ENCODE peak calls at places on chromosomes 1 and 21, in ten cellular contexts. P is OCI-LY7, W is heart left ventricle, B is right atrium auricular region, A is fibroblast of lung, M is spleen, V is tibial artery, T is left lung, H is AG10803, L is AG04450. Y is an unnamed sample.

GRCh38 chr1:19661721-19662228 is 2.9 kb upstream of the HTR6 start:
- DNase-seq in P (peak), W (no peak), B (no peak), A (peak), M (no peak), V (no peak), T (no peak), H (peak), L (no peak), Y (peak)

GRCh38 chr1:28301368-28302174 is 27.3 kb upstream of the MED18 start:
- DNase-seq in P (no peak), W (no peak), B (no peak), A (peak), M (no peak), V (no peak), T (no peak), H (no peak), L (no peak), Y (peak)

GRCh38 chr1:192161974-192162373 is 3.7 kb downstream of the RGS18 start:
- DNase-seq in P (no peak), W (no peak), B (no peak), A (no peak), M (no peak), V (no peak), T (no peak), H (no peak), L (no peak), Y (no peak)

GRCh38 chr1:217133958-217134856 is 411.0 kb upstream of the ESRRG start:
- DNase-seq in P (no peak), W (no peak), B (no peak), A (peak), M (peak), V (no peak), T (peak), H (no peak), L (no peak), Y (peak)

GRCh38 chr21:16476056-16476850 is 746.5 kb downstream of the USP25 start:
- DNase-seq in P (no peak), W (no peak), B (no peak), A (peak), M (no peak), V (no peak), T (no peak), H (no peak), L (no peak), Y (peak)

GRCh38 chr21:43331962-43332458 is 94.9 kb downstream of the SIK1 start:
- DNase-seq in P (no peak), W (peak), B (peak), A (peak), M (no peak), V (peak), T (peak), H (peak), L (peak), Y (peak)

GRCh38 chr1:164617607-164618564 is 58.9 kb downstream of the PBX1 start:
- DNase-seq in P (peak), W (no peak), B (no peak), A (no peak), M (no peak), V (no peak), T (no peak), H (no peak), L (no peak), Y (no peak)

GRCh38 chr1:33055210-33055991 is 18.7 kb upstream of the AK2 start:
- DNase-seq in P (peak), W (peak), B (peak), A (peak), M (peak), V (peak), T (no peak), H (peak), L (peak), Y (peak)

GRCh38 chr1:36359911-36360310 is 25.8 kb downstream of the STK40 start:
- DNase-seq in P (no peak), W (no peak), B (no peak), A (peak), M (no peak), V (no peak), T (no peak), H (no peak), L (no peak), Y (no peak)

GRCh38 chr1:36008546-36009197 is 75.2 kb upstream of the TEKT2 start:
- DNase-seq in P (no peak), W (no peak), B (no peak), A (peak), M (no peak), V (no peak), T (no peak), H (peak), L (peak), Y (peak)

GRCh38 chr1:59972216-59972924 is 45.8 kb upstream of the CYP2J2 start:
- DNase-seq in P (no peak), W (no peak), B (no peak), A (peak), M (no peak), V (no peak), T (peak), H (peak), L (no peak), Y (no peak)

GRCh38 chr1:25922633-25923567 is 16.7 kb upstream of the STMN1 start:
- DNase-seq in P (no peak), W (peak), B (peak), A (peak), M (peak), V (peak), T (peak), H (peak), L (no peak), Y (peak)

GRCh38 chr1:174912243-174912642 is 87.5 kb upstream of the CACYBP start:
- DNase-seq in P (no peak), W (no peak), B (no peak), A (no peak), M (no peak), V (no peak), T (no peak), H (no peak), L (no peak), Y (no peak)

GRCh38 chr21:44092201-44092600 is 15.0 kb upstream of the PWP2 start:
- DNase-seq in P (no peak), W (no peak), B (peak), A (no peak), M (no peak), V (no peak), T (no peak), H (no peak), L (no peak), Y (no peak)

GRCh38 chr1:219174672-219175564 is 1.2 kb downstream of the LYPLAL1 start:
- DNase-seq in P (peak), W (peak), B (no peak), A (peak), M (no peak), V (peak), T (no peak), H (peak), L (peak), Y (peak)

GRCh38 chr1:61519631-61520030 is 205.3 kb downstream of the TM2D1 start:
- DNase-seq in P (no peak), W (no peak), B (no peak), A (no peak), M (no peak), V (no peak), T (no peak), H (no peak), L (no peak), Y (no peak)

GRCh38 chr1:181135462-181135781 is 46.9 kb downstream of the IER5 start:
- DNase-seq in P (peak), W (no peak), B (no peak), A (peak), M (no peak), V (no peak), T (no peak), H (peak), L (no peak), Y (peak)

GRCh38 chr1:2443285-2444137 is 31.1 kb upstream of the PEX10 start:
- DNase-seq in P (no peak), W (no peak), B (no peak), A (no peak), M (no peak), V (no peak), T (no peak), H (no peak), L (no peak), Y (no peak)

GRCh38 chr1:207897188-207897587 is 13.7 kb downstream of the CD34 start:
- DNase-seq in P (no peak), W (no peak), B (no peak), A (no peak), M (no peak), V (no peak), T (no peak), H (no peak), L (no peak), Y (peak)

GRCh38 chr21:45227735-45228134 is 60.0 kb downstream of the POFUT2 start:
- DNase-seq in P (no peak), W (no peak), B (no peak), A (no peak), M (no peak), V (no peak), T (no peak), H (no peak), L (no peak), Y (no peak)
- TF ChIP-seq CTCF in P (no peak), W (no peak), B (no peak), A (no peak), M (no peak), V (no peak), T (no peak), H (no peak), L (no peak), Y (peak)

GRCh38 chr1:6184083-6184783 is 4.1 kb upstream of the CHD5 start:
- DNase-seq in P (no peak), W (no peak), B (no peak), A (no peak), M (no peak), V (no peak), T (no peak), H (no peak), L (no peak), Y (no peak)

GRCh38 chr1:6181347-6181770 is 1.2 kb upstream of the CHD5 start:
- DNase-seq in P (no peak), W (no peak), B (no peak), A (no peak), M (no peak), V (no peak), T (no peak), H (no peak), L (no peak), Y (no peak)

GRCh38 chr1:6185151-6185550 is 5.0 kb upstream of the CHD5 start:
- DNase-seq in P (no peak), W (no peak), B (no peak), A (peak), M (no peak), V (no peak), T (no peak), H (peak), L (peak), Y (peak)

GRCh38 chr1:6185635-6186382 is 5.7 kb upstream of the CHD5 start:
- DNase-seq in P (peak), W (no peak), B (no peak), A (peak), M (no peak), V (no peak), T (no peak), H (peak), L (no peak), Y (peak)

GRCh38 chr1:6183520-6183989 is 3.4 kb upstream of the CHD5 start:
- DNase-seq in P (peak), W (no peak), B (no peak), A (no peak), M (no peak), V (no peak), T (no peak), H (no peak), L (no peak), Y (no peak)
- TF ChIP-seq CTCF in P (peak), W (no peak), B (no peak), A (no peak), M (no peak), V (no peak), T (no peak), H (no peak), L (no peak), Y (no peak)

GRCh38 chr1:23372481-23372880 is 2.8 kb upstream of the ZNF436 start:
- DNase-seq in P (no peak), W (no peak), B (no peak), A (no peak), M (no peak), V (no peak), T (no peak), H (no peak), L (no peak), Y (no peak)

GRCh38 chr1:23370270-23370743 is 671 bp upstream of the ZNF436 start:
- DNase-seq in P (no peak), W (no peak), B (no peak), A (peak), M (no peak), V (no peak), T (no peak), H (peak), L (no peak), Y (no peak)

GRCh38 chr1:23369335-23370013 is at the start of gene ZNF436:
- DNase-seq in P (peak), W (peak), B (peak), A (peak), M (peak), V (peak), T (no peak), H (peak), L (peak), Y (peak)

GRCh38 chr1:23371987-23372386 is 2.4 kb upstream of the ZNF436 start:
- DNase-seq in P (no peak), W (no peak), B (no peak), A (no peak), M (no peak), V (no peak), T (no peak), H (no peak), L (no peak), Y (no peak)

GRCh38 chr1:23370744-23371710 is 1.4 kb upstream of the ZNF436 start:
- DNase-seq in P (no peak), W (peak), B (no peak), A (peak), M (no peak), V (no peak), T (no peak), H (no peak), L (no peak), Y (no peak)
- TF ChIP-seq CTCF in P (no peak), W (peak), B (no peak), A (no peak), M (no peak), V (no peak), T (no peak), H (no peak), L (peak), Y (no peak)

GRCh38 chr1:53982034-53982761 is 35.8 kb downstream of the LDLRAD1 start:
- DNase-seq in P (no peak), W (peak), B (no peak), A (peak), M (no peak), V (no peak), T (peak), H (peak), L (peak), Y (peak)

GRCh38 chr1:53975861-53976260 is 29.7 kb downstream of the LRRC42 start:
- DNase-seq in P (no peak), W (no peak), B (no peak), A (no peak), M (no peak), V (no peak), T (no peak), H (no peak), L (no peak), Y (no peak)

GRCh38 chr1:53982762-53983101 is 35.3 kb downstream of the LDLRAD1 start:
- DNase-seq in P (no peak), W (no peak), B (no peak), A (no peak), M (no peak), V (no peak), T (no peak), H (no peak), L (no peak), Y (no peak)

GRCh38 chr1:53981220-53981619 is 35.1 kb downstream of the LRRC42 start:
- DNase-seq in P (no peak), W (no peak), B (no peak), A (no peak), M (no peak), V (no peak), T (no peak), H (no peak), L (no peak), Y (peak)

DNA sequence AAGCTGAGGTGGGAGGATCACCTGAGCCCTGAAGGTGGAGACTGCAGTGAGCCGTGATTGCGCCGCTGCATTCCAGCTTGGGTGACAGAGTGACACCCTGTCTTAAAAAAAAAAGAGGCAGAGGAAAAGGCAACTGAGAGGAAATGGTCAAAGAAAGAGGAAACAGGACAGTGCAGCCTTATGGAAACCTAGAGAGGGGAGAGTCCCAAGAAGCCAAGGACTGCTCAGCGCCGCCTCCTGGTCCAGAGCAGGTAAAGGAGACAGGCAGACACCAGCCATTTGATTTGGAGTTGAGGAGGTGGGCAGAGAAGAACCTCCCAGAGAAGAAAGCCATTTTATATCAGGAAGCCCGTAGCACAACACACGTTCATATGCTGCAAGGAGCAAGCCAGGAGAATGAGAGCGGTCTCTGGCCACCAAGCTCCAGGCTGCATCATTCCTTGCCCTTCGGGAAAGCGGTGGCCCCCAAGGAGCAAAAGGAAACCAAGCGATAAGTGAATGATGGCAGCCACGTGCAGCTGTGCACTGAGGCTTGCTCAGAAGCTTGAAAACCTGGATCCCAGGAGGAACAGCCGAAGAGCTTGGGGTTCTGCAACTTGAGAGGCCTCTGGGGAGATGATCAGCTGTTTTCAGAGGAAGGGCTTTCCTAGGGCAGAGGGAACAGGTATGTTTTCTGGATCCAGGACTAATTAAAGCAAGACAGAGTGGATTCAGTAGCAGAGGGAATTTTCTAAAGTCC is 33.7 kb downstream of the LRRC42 start:
- DNase-seq in P (no peak), W (no peak), B (no peak), A (no peak), M (no peak), V (no peak), T (no peak), H (no peak), L (no peak), Y (no peak)
- TF ChIP-seq CTCF in P (peak), W (no peak), B (no peak), A (no peak), M (no peak), V (no peak), T (no peak), H (no peak), L (no peak), Y (no peak)

GRCh38 chr1:115184260-115184950 is 95.1 kb upstream of the TSPAN2 start:
- DNase-seq in P (no peak), W (no peak), B (no peak), A (peak), M (no peak), V (no peak), T (no peak), H (peak), L (no peak), Y (no peak)
- TF ChIP-seq CTCF in P (no peak), W (peak), B (no peak), A (peak), M (no peak), V (peak), T (no peak), H (peak), L (no peak), Y (no peak)

DNA sequence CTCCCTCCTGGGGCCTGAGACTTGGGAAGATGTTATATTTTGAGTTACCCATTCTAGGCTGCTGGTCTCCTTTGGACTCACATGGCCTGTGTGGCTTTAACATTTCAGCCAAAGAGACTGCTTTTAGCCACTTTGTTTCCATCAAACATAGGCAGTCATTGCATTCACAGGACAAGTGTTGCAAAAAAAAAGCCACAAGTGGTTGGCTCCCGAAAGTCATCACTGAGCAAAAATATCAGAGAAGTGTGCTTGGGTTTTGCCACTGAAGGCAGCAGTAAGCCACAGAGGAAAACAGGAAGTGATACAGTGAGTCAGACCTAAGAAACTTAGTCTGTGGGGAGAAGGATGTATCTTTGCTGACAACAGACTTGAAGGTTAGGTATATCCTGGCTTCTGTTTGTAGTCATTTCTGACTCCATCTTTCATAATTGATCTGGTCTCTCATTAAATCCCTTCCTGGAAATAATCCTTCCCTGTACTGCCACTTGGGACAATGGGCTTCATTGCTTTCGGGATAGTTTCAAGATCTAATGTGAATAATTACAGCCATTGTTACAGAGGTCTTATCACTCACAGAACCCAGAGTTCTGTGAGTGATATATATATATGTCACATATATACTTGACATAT is 80.9 kb downstream of the COLGALT2 start:
- DNase-seq in P (peak), W (no peak), B (no peak), A (peak), M (no peak), V (peak), T (no peak), H (peak), L (peak), Y (peak)
- TF ChIP-seq CTCF in P (peak), W (peak), B (no peak), A (peak), M (no peak), V (no peak), T (no peak), H (peak), L (peak), Y (peak)

DNA sequence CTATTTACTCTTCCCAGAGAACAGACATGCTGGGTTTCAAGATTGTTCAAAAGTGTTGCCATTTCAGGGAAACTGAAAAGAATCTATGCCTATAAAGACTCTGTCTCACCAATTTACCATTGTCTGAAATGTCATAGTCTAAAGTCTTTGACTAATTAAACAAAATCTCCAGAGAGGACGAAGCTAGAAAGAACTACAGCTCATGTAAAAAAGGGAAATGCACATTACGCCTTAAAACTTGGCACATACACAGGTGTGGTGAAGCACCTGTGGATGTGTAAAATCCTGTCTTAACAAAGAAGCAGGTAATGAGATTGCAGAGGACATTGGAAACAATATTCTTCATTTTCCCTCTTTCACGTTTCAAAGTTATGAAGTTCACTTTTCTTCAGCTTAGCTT is 130.6 kb downstream of the EIF4G3 start:
- DNase-seq in P (no peak), W (no peak), B (no peak), A (no peak), M (no peak), V (no peak), T (no peak), H (no peak), L (no peak), Y (no peak)
- TF ChIP-seq CTCF in P (no peak), W (no peak), B (no peak), A (no peak), M (no peak), V (no peak), T (no peak), H (no peak), L (no peak), Y (no peak)